ENCODE peak calls at places on chromosomes 11 and 22, in four cellular contexts. One of them, this sample, is unnamed.

GRCh38 chr11:31973175-31973574 is 117.7 kb upstream of the RCN1 start:
- DNase-seq in neural progenitor cell: no peak
- DNase-seq in endothelial cell of umbilical vein: no peak
- DNase-seq in tibial nerve: no peak
- DNase-seq in this sample: no peak

GRCh38 chr11:34358258-34358665 is 452 bp upstream of the ABTB2 start:
- DNase-seq in endothelial cell of umbilical vein: peak; percentile 49
- DNase-seq in tibial nerve: no peak
- DNase-seq in neural progenitor cell: peak; percentile 83
- DNase-seq in this sample: no peak

GRCh38 chr11:32438883-32439487 is 3.6 kb upstream of the WT1 start:
- DNase-seq in tibial nerve: no peak
- DNase-seq in endothelial cell of umbilical vein: no peak
- DNase-seq in neural progenitor cell: peak; percentile 66
- DNase-seq in this sample: no peak

GRCh38 chr11:20055312-20055711 is 105.0 kb downstream of the DBX1 start:
- DNase-seq in endothelial cell of umbilical vein: no peak
- DNase-seq in tibial nerve: no peak
- DNase-seq in neural progenitor cell: no peak
- DNase-seq in this sample: no peak

GRCh38 chr11:75855191-75855590 is 40.2 kb downstream of the UVRAG start:
- DNase-seq in tibial nerve: no peak
- DNase-seq in endothelial cell of umbilical vein: no peak
- DNase-seq in neural progenitor cell: no peak
- DNase-seq in this sample: no peak

GRCh38 chr11:7904910-7905309 is 26.2 kb downstream of the OR10A6 start:
- DNase-seq in endothelial cell of umbilical vein: peak; percentile 38
- DNase-seq in neural progenitor cell: peak; percentile 33
- DNase-seq in tibial nerve: no peak
- DNase-seq in this sample: no peak

GRCh38 chr11:122186439-122187080 is 70.5 kb upstream of the BLID start:
- DNase-seq in neural progenitor cell: no peak
- DNase-seq in tibial nerve: no peak
- DNase-seq in endothelial cell of umbilical vein: peak; percentile 93
- DNase-seq in this sample: no peak

GRCh38 chr11:17063171-17064002 is 14.1 kb downstream of the RPS13 start:
- DNase-seq in endothelial cell of umbilical vein: peak; percentile 46
- DNase-seq in tibial nerve: no peak
- DNase-seq in neural progenitor cell: peak; percentile 81
- DNase-seq in this sample: no peak

GRCh38 chr22:30205281-30206115 is 41.1 kb downstream of the LIF start:
- DNase-seq in endothelial cell of umbilical vein: no peak
- DNase-seq in tibial nerve: peak; percentile 35
- DNase-seq in neural progenitor cell: no peak
- DNase-seq in this sample: no peak

GRCh38 chr11:129625930-129626329 is 189.7 kb upstream of the TMEM45B start:
- DNase-seq in endothelial cell of umbilical vein: no peak
- DNase-seq in tibial nerve: no peak
- DNase-seq in neural progenitor cell: no peak
- DNase-seq in this sample: no peak

GRCh38 chr22:45867906-45868555 is 108.9 kb downstream of the WNT7B start:
- DNase-seq in tibial nerve: no peak
- DNase-seq in endothelial cell of umbilical vein: no peak
- DNase-seq in neural progenitor cell: no peak
- DNase-seq in this sample: no peak

GRCh38 chr11:45037425-45038005 is 86.8 kb upstream of the TP53I11 start:
- DNase-seq in neural progenitor cell: no peak
- DNase-seq in tibial nerve: no peak
- DNase-seq in endothelial cell of umbilical vein: no peak
- DNase-seq in this sample: no peak

GRCh38 chr11:108592591-108593213 is 866 bp downstream of the EXPH5 start:
- DNase-seq in tibial nerve: no peak
- DNase-seq in endothelial cell of umbilical vein: no peak
- DNase-seq in neural progenitor cell: no peak
- DNase-seq in this sample: no peak

GRCh38 chr22:48376936-48377335 is 1450.7 kb downstream of the BRD1 start:
- DNase-seq in neural progenitor cell: no peak
- DNase-seq in tibial nerve: no peak
- DNase-seq in endothelial cell of umbilical vein: no peak
- DNase-seq in this sample: no peak

GRCh38 chr22:21042978-21043855 is 2.5 kb upstream of the LRRC74B start:
- DNase-seq in tibial nerve: no peak
- DNase-seq in endothelial cell of umbilical vein: no peak
- DNase-seq in neural progenitor cell: no peak
- DNase-seq in this sample: no peak

GRCh38 chr22:19181786-19182471 is 3.4 kb upstream of the SLC25A1 start:
- DNase-seq in endothelial cell of umbilical vein: no peak
- DNase-seq in neural progenitor cell: no peak
- DNase-seq in tibial nerve: no peak
- DNase-seq in this sample: no peak

GRCh38 chr11:104522650-104523049 is 358.7 kb upstream of the PDGFD start:
- DNase-seq in endothelial cell of umbilical vein: no peak
- DNase-seq in neural progenitor cell: no peak
- DNase-seq in tibial nerve: no peak
- DNase-seq in this sample: no peak

GRCh38 chr11:62025429-62026105 is 58.1 kb upstream of the FTH1 start:
- DNase-seq in tibial nerve: peak; percentile 32
- DNase-seq in neural progenitor cell: no peak
- DNase-seq in endothelial cell of umbilical vein: peak; percentile 94
- DNase-seq in this sample: peak; percentile 57

GRCh38 chr22:44214187-44214586 is 33.5 kb downstream of the PARVG start:
- DNase-seq in neural progenitor cell: no peak
- DNase-seq in tibial nerve: no peak
- DNase-seq in endothelial cell of umbilical vein: no peak
- DNase-seq in this sample: no peak

GRCh38 chr22:38427940-38428339 is 27.1 kb downstream of the KCNJ4 start:
- DNase-seq in neural progenitor cell: no peak
- DNase-seq in tibial nerve: no peak
- DNase-seq in endothelial cell of umbilical vein: no peak
- DNase-seq in this sample: no peak

GRCh38 chr11:48001438-48002021 is 21.2 kb downstream of the PTPRJ start:
- DNase-seq in endothelial cell of umbilical vein: peak; percentile 25
- DNase-seq in neural progenitor cell: no peak
- DNase-seq in tibial nerve: no peak
- DNase-seq in this sample: peak; percentile 63

GRCh38 chr22:17303840-17304779 is 65.2 kb upstream of the CECR2 start:
- DNase-seq in tibial nerve: no peak
- DNase-seq in endothelial cell of umbilical vein: no peak
- DNase-seq in neural progenitor cell: no peak
- DNase-seq in this sample: peak; percentile 80

GRCh38 chr11:25211635-25212251 is 714.9 kb downstream of the LUZP2 start:
- DNase-seq in tibial nerve: no peak
- DNase-seq in endothelial cell of umbilical vein: no peak
- DNase-seq in neural progenitor cell: no peak
- DNase-seq in this sample: no peak

GRCh38 chr11:115670538-115671200 is 166.5 kb upstream of the CADM1 start:
- DNase-seq in neural progenitor cell: no peak
- DNase-seq in endothelial cell of umbilical vein: no peak
- DNase-seq in tibial nerve: no peak
- DNase-seq in this sample: no peak

GRCh38 chr11:75259711-75260110 is 19.1 kb downstream of the TPBGL start:
- DNase-seq in neural progenitor cell: no peak
- DNase-seq in endothelial cell of umbilical vein: peak; percentile 16
- DNase-seq in tibial nerve: no peak
- DNase-seq in this sample: no peak

GRCh38 chr11:13939952-13940610 is 22.4 kb upstream of the SPON1 start:
- DNase-seq in endothelial cell of umbilical vein: no peak
- DNase-seq in neural progenitor cell: no peak
- DNase-seq in tibial nerve: no peak
- DNase-seq in this sample: no peak

GRCh38 chr11:67293090-67293489 is 4.0 kb downstream of the ANKRD13D start:
- DNase-seq in neural progenitor cell: no peak
- DNase-seq in tibial nerve: no peak
- DNase-seq in endothelial cell of umbilical vein: peak; percentile 58
- DNase-seq in this sample: no peak

GRCh38 chr11:125170406-125171031 is 6.0 kb downstream of the PKNOX2 start:
- DNase-seq in endothelial cell of umbilical vein: peak; percentile 63
- DNase-seq in neural progenitor cell: peak; percentile 65
- DNase-seq in tibial nerve: peak; percentile 47
- DNase-seq in this sample: no peak

DNA sequence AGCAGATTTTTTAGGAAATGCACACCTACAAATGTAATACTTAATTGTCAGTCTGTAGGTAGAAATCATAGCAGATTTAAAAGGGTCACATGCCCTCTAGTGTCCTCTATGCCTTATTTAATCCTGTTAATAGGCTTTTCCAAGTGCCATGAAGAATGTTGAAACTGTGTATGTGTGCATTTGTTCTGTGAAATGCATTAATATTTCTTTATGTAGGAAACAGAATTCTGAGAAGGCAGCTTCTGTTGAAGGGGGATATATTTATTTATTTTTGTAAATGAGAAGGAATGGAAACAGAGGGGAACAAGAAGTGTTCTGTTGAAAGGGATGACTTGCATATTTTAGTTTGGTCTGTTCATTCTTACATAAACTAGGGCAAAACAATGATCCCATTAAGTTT is 51.0 kb downstream of the SVIP start:
- DNase-seq in tibial nerve: no peak
- DNase-seq in neural progenitor cell: no peak
- DNase-seq in endothelial cell of umbilical vein: no peak
- DNase-seq in this sample: no peak
- TF ChIP-seq CTCF in tibial nerve: no peak
- TF ChIP-seq CTCF in neural progenitor cell: peak; percentile 24
- TF ChIP-seq CTCF in endothelial cell of umbilical vein: no peak
- TF ChIP-seq CTCF in this sample: no peak

DNA sequence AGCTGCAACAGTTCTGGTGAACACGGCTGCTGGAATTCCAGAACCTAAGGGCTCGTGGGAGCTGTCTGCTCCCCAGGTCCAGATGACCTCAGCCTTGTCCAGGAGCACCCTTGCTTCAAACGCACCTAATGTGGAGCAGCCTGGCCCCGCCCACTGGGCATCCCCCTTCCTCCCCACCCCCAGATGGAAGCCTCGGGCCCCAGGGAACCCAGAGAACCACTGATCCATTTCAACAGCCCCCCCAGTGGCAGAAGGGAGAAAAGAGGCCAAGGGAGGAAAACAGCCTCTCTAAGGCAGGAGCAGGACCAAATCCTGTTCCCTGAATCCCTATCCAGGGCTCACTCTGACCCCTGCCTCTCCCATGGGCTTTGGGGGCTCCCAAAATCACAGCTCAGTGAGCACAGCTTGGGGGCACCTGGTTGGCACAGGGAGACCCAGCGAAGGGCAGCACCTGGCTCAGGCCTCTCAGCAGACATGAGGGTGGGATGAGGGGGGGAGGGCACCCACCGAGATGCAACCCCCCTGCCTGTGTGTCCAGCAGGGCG is 1.2 kb downstream of the CYTH4 start:
- DNase-seq in endothelial cell of umbilical vein: no peak
- DNase-seq in neural progenitor cell: no peak
- DNase-seq in tibial nerve: no peak
- DNase-seq in this sample: peak; percentile 63
- TF ChIP-seq CTCF in endothelial cell of umbilical vein: no peak
- TF ChIP-seq CTCF in neural progenitor cell: no peak
- TF ChIP-seq CTCF in tibial nerve: no peak
- TF ChIP-seq CTCF in this sample: peak; percentile 51

GRCh38 chr22:32123657-32124056 is 35.4 kb downstream of the C22orf42 start:
- DNase-seq in neural progenitor cell: peak; percentile 44
- DNase-seq in tibial nerve: no peak
- DNase-seq in endothelial cell of umbilical vein: no peak
- DNase-seq in this sample: no peak
- TF ChIP-seq CTCF in neural progenitor cell: peak; percentile 34
- TF ChIP-seq CTCF in tibial nerve: no peak
- TF ChIP-seq CTCF in endothelial cell of umbilical vein: no peak
- TF ChIP-seq CTCF in this sample: no peak

GRCh38 chr11:72222907-72223614 is 1.5 kb upstream of the INPPL1 start:
- DNase-seq in neural progenitor cell: peak; percentile 96
- DNase-seq in endothelial cell of umbilical vein: peak; percentile 93
- DNase-seq in tibial nerve: peak; percentile 87
- DNase-seq in this sample: peak; percentile 84
- TF ChIP-seq CTCF in neural progenitor cell: peak; percentile 6
- TF ChIP-seq CTCF in endothelial cell of umbilical vein: no peak
- TF ChIP-seq CTCF in tibial nerve: peak; percentile 69
- TF ChIP-seq CTCF in this sample: peak; percentile 29